ENCODE peak calls at places on chromosomes 5 and 9, in ten cellular contexts. One of them, this sample, is unnamed.

GRCh38 chr5:142145106-142145900 is 36.7 kb downstream of the NDFIP1 start:
- DNase-seq in amniotic stem cell: peak; percentile 12
- DNase-seq in epithelial cell of esophagus: peak; percentile 73
- DNase-seq in T1000: peak; percentile 6
- DNase-seq in NCI-H82: peak; percentile 80
- DNase-seq in NCI-H1694: peak; percentile 29
- DNase-seq in stimulated activated CD8-positive, alpha-beta memory T cell treated with anti-CD3 and anti-CD28 coated beads, Interleukin-4, amount 100 ng/mL, for 24 hours: peak; percentile 42
- DNase-seq in OCI-LY7: peak; percentile 73
- DNase-seq in right atrium auricular region: no peak
- DNase-seq in activated T-cell treated with anti-CD3 and anti-CD28 coated beads for 1 hour: peak; percentile 42
- DNase-seq in this sample: peak; percentile 67

GRCh38 chr9:27308691-27309390 is 11.9 kb upstream of the EQTN start:
- DNase-seq in activated T-cell treated with anti-CD3 and anti-CD28 coated beads for 1 hour: no peak
- DNase-seq in NCI-H1694: no peak
- DNase-seq in stimulated activated CD8-positive, alpha-beta memory T cell treated with anti-CD3 and anti-CD28 coated beads, Interleukin-4, amount 100 ng/mL, for 24 hours: no peak
- DNase-seq in NCI-H82: no peak
- DNase-seq in epithelial cell of esophagus: no peak
- DNase-seq in right atrium auricular region: no peak
- DNase-seq in T1000: no peak
- DNase-seq in OCI-LY7: no peak
- DNase-seq in amniotic stem cell: no peak
- DNase-seq in this sample: no peak

GRCh38 chr9:113943112-113944009 is 67.3 kb downstream of the ZNF618 start:
- DNase-seq in T1000: no peak
- DNase-seq in activated T-cell treated with anti-CD3 and anti-CD28 coated beads for 1 hour: no peak
- DNase-seq in NCI-H82: no peak
- DNase-seq in right atrium auricular region: peak; percentile 38
- DNase-seq in epithelial cell of esophagus: no peak
- DNase-seq in stimulated activated CD8-positive, alpha-beta memory T cell treated with anti-CD3 and anti-CD28 coated beads, Interleukin-4, amount 100 ng/mL, for 24 hours: no peak
- DNase-seq in amniotic stem cell: no peak
- DNase-seq in NCI-H1694: no peak
- DNase-seq in OCI-LY7: no peak
- DNase-seq in this sample: no peak

GRCh38 chr5:96509313-96509712 is 76.3 kb upstream of the PCSK1 start:
- DNase-seq in OCI-LY7: no peak
- DNase-seq in right atrium auricular region: no peak
- DNase-seq in epithelial cell of esophagus: no peak
- DNase-seq in NCI-H82: no peak
- DNase-seq in NCI-H1694: no peak
- DNase-seq in stimulated activated CD8-positive, alpha-beta memory T cell treated with anti-CD3 and anti-CD28 coated beads, Interleukin-4, amount 100 ng/mL, for 24 hours: no peak
- DNase-seq in activated T-cell treated with anti-CD3 and anti-CD28 coated beads for 1 hour: no peak
- DNase-seq in T1000: no peak
- DNase-seq in amniotic stem cell: no peak
- DNase-seq in this sample: no peak

GRCh38 chr9:93594041-93594756 is 17.8 kb downstream of the PHF2 start:
- DNase-seq in amniotic stem cell: no peak
- DNase-seq in right atrium auricular region: peak; percentile 60
- DNase-seq in T1000: no peak
- DNase-seq in stimulated activated CD8-positive, alpha-beta memory T cell treated with anti-CD3 and anti-CD28 coated beads, Interleukin-4, amount 100 ng/mL, for 24 hours: no peak
- DNase-seq in NCI-H82: no peak
- DNase-seq in OCI-LY7: no peak
- DNase-seq in NCI-H1694: no peak
- DNase-seq in activated T-cell treated with anti-CD3 and anti-CD28 coated beads for 1 hour: no peak
- DNase-seq in epithelial cell of esophagus: peak; percentile 36
- DNase-seq in this sample: no peak

GRCh38 chr9:36487482-36488321 is 85.0 kb upstream of the MELK start:
- DNase-seq in T1000: peak; percentile 76
- DNase-seq in stimulated activated CD8-positive, alpha-beta memory T cell treated with anti-CD3 and anti-CD28 coated beads, Interleukin-4, amount 100 ng/mL, for 24 hours: peak; percentile 88
- DNase-seq in NCI-H1694: peak; percentile 80
- DNase-seq in right atrium auricular region: peak; percentile 84
- DNase-seq in activated T-cell treated with anti-CD3 and anti-CD28 coated beads for 1 hour: peak; percentile 80
- DNase-seq in NCI-H82: peak; percentile 95
- DNase-seq in amniotic stem cell: peak; percentile 63
- DNase-seq in epithelial cell of esophagus: peak; percentile 89
- DNase-seq in OCI-LY7: peak; percentile 95
- DNase-seq in this sample: peak; percentile 96

GRCh38 chr5:66864240-66864884 is 268.2 kb downstream of the MAST4 start:
- DNase-seq in right atrium auricular region: no peak
- DNase-seq in OCI-LY7: peak; percentile 3
- DNase-seq in epithelial cell of esophagus: peak; percentile 66
- DNase-seq in T1000: no peak
- DNase-seq in NCI-H82: peak; percentile 7
- DNase-seq in amniotic stem cell: no peak
- DNase-seq in NCI-H1694: no peak
- DNase-seq in activated T-cell treated with anti-CD3 and anti-CD28 coated beads for 1 hour: no peak
- DNase-seq in stimulated activated CD8-positive, alpha-beta memory T cell treated with anti-CD3 and anti-CD28 coated beads, Interleukin-4, amount 100 ng/mL, for 24 hours: no peak
- DNase-seq in this sample: peak; percentile 29

GRCh38 chr5:17216974-17217325 is 481 bp upstream of the BASP1 start:
- DNase-seq in T1000: peak; percentile 22
- DNase-seq in OCI-LY7: peak; percentile 35
- DNase-seq in stimulated activated CD8-positive, alpha-beta memory T cell treated with anti-CD3 and anti-CD28 coated beads, Interleukin-4, amount 100 ng/mL, for 24 hours: no peak
- DNase-seq in right atrium auricular region: no peak
- DNase-seq in amniotic stem cell: no peak
- DNase-seq in NCI-H1694: peak; percentile 39
- DNase-seq in activated T-cell treated with anti-CD3 and anti-CD28 coated beads for 1 hour: no peak
- DNase-seq in epithelial cell of esophagus: peak; percentile 35
- DNase-seq in NCI-H82: peak; percentile 67
- DNase-seq in this sample: no peak

This sample was measured in CD4-positive, CD25-positive, alpha-beta regulatory T cell.